ENCODE peak calls at places on chromosome 19, in nine cellular contexts. Y, X, W, V, T, Z, U, B and Q are unnamed samples.

GRCh38 chr19:50475101-50475568 is 1.2 kb upstream of the EMC10 start:
- DNase-seq in Y (no peak), Z (no peak), W (no peak), U (no peak), X (no peak), T (no peak), B (no peak), V (no peak), Q (no peak)

GRCh38 chr19:23075031-23075733 is 41.6 kb upstream of the ZNF730 start:
- DNase-seq in B (peak), Z (peak), W (peak), U (no peak), X (peak), T (peak), V (peak), Y (peak), Q (peak)

GRCh38 chr19:1087813-1088418 is 7.3 kb downstream of the POLR2E start:
- DNase-seq in T (no peak), Y (no peak), V (no peak), W (no peak), U (no peak), X (peak), Z (no peak), B (peak), Q (no peak)

GRCh38 chr19:495440-496332 is 600 bp upstream of the MADCAM1 start:
- DNase-seq in U (no peak), Z (no peak), V (peak), X (no peak), B (no peak), Y (peak), W (no peak), T (peak), Q (peak)

GRCh38 chr19:38507551-38508127 is 74.1 kb downstream of the RYR1 start:
- DNase-seq in X (no peak), Y (no peak), T (no peak), B (no peak), U (no peak), V (no peak), W (no peak), Z (no peak), Q (no peak)

GRCh38 chr19:48720613-48721296 is 1.2 kb upstream of the MAMSTR start:
- DNase-seq in X (peak), B (peak), Z (peak), T (peak), Y (peak), U (peak), V (peak), W (peak), Q (peak)

GRCh38 chr19:1421218-1421957 is 14.0 kb downstream of the DAZAP1 start:
- DNase-seq in V (no peak), Z (no peak), B (no peak), U (no peak), W (no peak), T (no peak), X (no peak), Y (no peak), Q (no peak)

GRCh38 chr19:28619842-28620429 is 593.0 kb downstream of the UQCRFS1 start:
- DNase-seq in V (no peak), T (no peak), Z (no peak), Y (no peak), X (no peak), B (no peak), U (no peak), W (no peak), Q (no peak)

GRCh38 chr19:17281391-17282304 is at the start of gene ANKLE1:
- DNase-seq in Z (no peak), T (no peak), B (peak), Y (no peak), W (no peak), X (peak), V (peak), U (peak), Q (peak)

GRCh38 chr19:5628919-5629481 is 6.1 kb downstream of the SAFB start:
- DNase-seq in B (no peak), Y (no peak), Z (no peak), W (no peak), U (no peak), T (no peak), X (peak), V (no peak), Q (no peak)

GRCh38 chr19:49442793-49443365 is 1.6 kb upstream of the SLC17A7 start:
- DNase-seq in T (peak), B (peak), X (peak), V (peak), U (peak), W (peak), Z (peak), Y (peak), Q (no peak)

GRCh38 chr19:6221878-6222746 is 57.7 kb downstream of the MLLT1 start:
- DNase-seq in B (no peak), X (no peak), V (no peak), Z (no peak), T (no peak), U (peak), Y (no peak), W (peak), Q (no peak)

GRCh38 chr19:30336290-30336689 is 35.9 kb upstream of the ZNF536 start:
- DNase-seq in B (no peak), W (no peak), Y (no peak), X (no peak), V (no peak), T (no peak), U (peak), Z (no peak), Q (no peak)
- TF ChIP-seq POLR2A in B (no peak), W (no peak), Y (no peak), X (no peak), V (no peak), T (no peak), U (no peak), Z (no peak), Q (no peak)

GRCh38 chr19:35265126-35265995 is 3.4 kb upstream of the USF2 start:
- DNase-seq in Z (peak), T (no peak), U (peak), W (peak), B (peak), V (no peak), X (peak), Y (no peak), Q (no peak)
- TF ChIP-seq POLR2A in Z (no peak), T (no peak), U (no peak), W (no peak), B (no peak), V (no peak), X (no peak), Y (no peak), Q (no peak)

DNA sequence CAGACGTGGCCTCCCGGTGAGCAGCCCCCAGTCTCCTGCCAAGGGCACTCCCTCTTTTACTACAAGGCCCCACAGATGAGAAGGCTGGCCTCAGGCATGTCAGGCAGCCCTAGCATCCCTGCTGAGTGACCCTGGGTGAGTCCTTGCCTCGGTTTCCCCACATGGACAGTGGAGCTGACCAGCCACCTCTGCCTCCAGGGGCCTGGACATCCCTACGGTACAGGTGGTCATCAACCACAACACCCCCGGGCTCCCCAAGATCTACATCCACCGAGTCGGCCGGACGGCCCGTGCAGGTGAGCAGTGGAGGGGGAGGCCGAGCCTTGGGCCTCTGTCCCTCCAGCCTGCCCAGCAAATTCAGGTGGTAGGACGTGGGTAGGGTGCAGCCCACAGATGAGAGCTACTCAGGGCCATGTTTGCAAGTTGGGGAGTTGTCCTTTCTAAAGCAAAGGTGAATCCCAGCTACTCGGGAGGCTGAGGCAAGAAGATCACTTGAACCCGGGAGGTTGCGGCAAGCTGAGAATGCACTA is 5.2 kb downstream of the DDX49 start:
- DNase-seq in Z (no peak), V (no peak), B (no peak), X (no peak), W (no peak), U (no peak), Y (no peak), T (no peak), Q (no peak)
- TF ChIP-seq POLR2A in Z (no peak), V (no peak), B (no peak), X (no peak), W (no peak), U (no peak), Y (no peak), T (no peak), Q (no peak)

GRCh38 chr19:3185482-3186376 is at the start of gene NCLN:
- DNase-seq in W (peak), B (peak), U (peak), Z (peak), X (peak), Y (peak), V (peak), T (peak), Q (peak)
- TF ChIP-seq POLR2A in W (peak), B (no peak), U (no peak), Z (no peak), X (peak), Y (no peak), V (no peak), T (no peak), Q (peak)

DNA sequence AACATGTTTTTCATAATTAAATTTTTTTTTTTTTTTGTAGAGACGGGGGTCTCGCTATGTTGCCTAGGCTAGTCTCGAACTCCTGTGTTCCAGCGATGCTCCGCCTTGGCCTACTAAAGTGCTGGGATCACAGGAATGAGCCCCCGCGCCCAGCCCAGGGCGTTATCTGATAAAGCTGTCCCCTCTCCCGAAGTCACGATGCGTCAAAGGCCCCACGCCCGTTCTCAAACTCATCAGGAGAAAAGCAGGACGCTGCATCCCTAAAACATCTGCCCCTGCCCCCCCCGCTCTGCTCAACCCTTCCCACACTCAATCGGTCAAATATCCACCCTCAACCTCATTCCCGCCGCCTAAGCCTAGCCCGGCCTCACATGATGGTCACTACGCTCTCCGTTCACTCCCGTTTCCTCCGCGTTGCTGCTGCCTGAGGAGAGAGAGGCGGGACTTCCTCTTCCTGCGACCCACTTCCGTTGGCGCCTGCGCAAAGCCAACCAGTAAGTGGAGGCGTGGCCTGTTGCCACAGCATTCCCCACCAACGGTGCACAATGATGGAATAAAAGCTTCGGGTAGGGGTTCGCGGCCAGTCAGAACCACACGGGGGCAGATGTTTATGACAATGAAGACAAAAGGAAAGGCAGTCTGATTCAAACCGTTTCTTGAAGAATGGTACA is at the start of gene SNRPD2:
- DNase-seq in Z (peak), W (peak), T (peak), B (peak), U (peak), X (peak), V (peak), Y (peak), Q (peak)
- TF ChIP-seq POLR2A in Z (peak), W (peak), T (peak), B (peak), U (peak), X (peak), V (peak), Y (no peak), Q (peak)

GRCh38 chr19:12611361-12611699 is 610 bp downstream of the ZNF791 start:
- DNase-seq in W (peak), Z (peak), U (peak), T (peak), X (peak), B (peak), Y (peak), V (peak), Q (no peak)

GRCh38 chr19:12606796-12607195 is 3.8 kb downstream of the ZNF490 start:
- DNase-seq in Y (no peak), B (no peak), Z (peak), X (no peak), V (no peak), W (no peak), T (no peak), U (no peak), Q (no peak)

DNA sequence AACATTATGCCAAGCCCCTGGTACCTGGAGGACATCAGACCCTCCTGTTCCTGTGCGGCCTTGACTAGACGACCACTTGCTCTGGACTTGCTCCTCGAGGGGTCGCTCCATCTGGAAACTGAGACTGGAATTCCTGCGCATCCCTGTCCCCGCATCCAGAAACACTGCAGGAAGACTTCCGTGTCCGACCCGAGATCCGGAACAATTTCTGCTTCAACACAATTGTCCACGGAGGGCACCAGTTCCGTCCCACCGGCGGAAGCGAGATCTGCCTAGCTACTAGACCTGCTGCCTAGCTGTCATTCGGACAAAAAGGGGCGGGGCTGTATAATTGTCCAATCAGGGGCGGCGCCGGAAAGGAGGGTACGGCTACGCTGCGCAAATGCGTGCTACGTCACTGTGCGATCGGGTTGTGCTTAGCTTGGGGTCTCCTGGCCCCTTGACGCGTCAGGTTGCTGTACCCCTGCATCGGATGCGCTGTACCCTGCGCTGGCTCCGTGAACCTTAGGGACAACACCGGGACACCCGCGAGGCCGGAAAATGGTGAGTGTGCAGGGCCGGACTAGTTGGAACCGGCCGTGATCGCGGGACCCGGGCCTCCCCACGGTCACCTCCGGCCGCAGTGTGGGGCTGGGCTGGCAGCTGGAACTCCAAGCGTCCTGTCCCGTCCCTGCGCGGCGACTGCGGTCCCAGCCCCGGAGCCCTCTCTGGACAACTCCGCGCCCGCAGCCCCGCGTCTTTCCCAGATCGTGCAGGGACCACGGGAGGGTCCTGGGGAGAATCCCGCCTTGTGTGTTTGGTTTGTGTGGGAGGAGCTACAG is at the start of the genes ZNF490 and ZNF791:
- DNase-seq in B (peak), W (peak), V (peak), X (peak), U (peak), T (peak), Z (peak), Y (peak), Q (peak)
- TF ChIP-seq POLR2A in B (peak), W (peak), V (no peak), X (peak), U (peak), T (peak), Z (peak), Y (peak), Q (peak)

GRCh38 chr19:39661565-39661964 is 5.9 kb downstream of the LGALS16 start:
- DNase-seq in X (no peak), Y (no peak), V (no peak), W (no peak), B (no peak), U (no peak), Z (no peak), T (no peak), Q (no peak)
- TF ChIP-seq POLR2A in X (no peak), Y (no peak), V (no peak), W (no peak), B (no peak), U (no peak), Z (no peak), T (no peak), Q (no peak)